ENCODE peak calls at places on chromosomes 13 and 19, in five cellular contexts. One of them, this sample, is unnamed.

GRCh38 chr13:62019858-62020257 is 604.2 kb upstream of the PCDH20 start:
- DNase-seq in fibroblast of pulmonary artery: no peak
- DNase-seq in germinal center: no peak
- DNase-seq in cardiac muscle cell: no peak
- DNase-seq in omental fat pad: no peak
- DNase-seq in this sample: no peak

GRCh38 chr19:5354403-5354802 is 13.8 kb upstream of the PTPRS start:
- DNase-seq in fibroblast of pulmonary artery: peak
- DNase-seq in germinal center: peak
- DNase-seq in cardiac muscle cell: no peak
- DNase-seq in omental fat pad: no peak
- DNase-seq in this sample: peak

GRCh38 chr13:41407380-41407779 is 50.0 kb upstream of the RGCC start:
- DNase-seq in fibroblast of pulmonary artery: no peak
- DNase-seq in germinal center: no peak
- DNase-seq in cardiac muscle cell: no peak
- DNase-seq in omental fat pad: no peak
- DNase-seq in this sample: no peak

GRCh38 chr13:51721485-51721884 is 82.5 kb downstream of the DHRS12 start:
- DNase-seq in fibroblast of pulmonary artery: no peak
- DNase-seq in germinal center: no peak
- DNase-seq in cardiac muscle cell: no peak
- DNase-seq in omental fat pad: no peak
- DNase-seq in this sample: peak

GRCh38 chr19:40191836-40192646 is 815 bp downstream of the MAP3K10 start:
- DNase-seq in fibroblast of pulmonary artery: peak
- DNase-seq in germinal center: peak
- DNase-seq in cardiac muscle cell: peak
- DNase-seq in omental fat pad: no peak
- DNase-seq in this sample: peak

GRCh38 chr13:23752111-23753001 is 136.8 kb downstream of the MIPEP start:
- DNase-seq in fibroblast of pulmonary artery: no peak
- DNase-seq in germinal center: no peak
- DNase-seq in cardiac muscle cell: no peak
- DNase-seq in omental fat pad: no peak
- DNase-seq in this sample: peak

GRCh38 chr13:102870677-102871415 is 25.0 kb downstream of the ERCC5 start:
- DNase-seq in fibroblast of pulmonary artery: peak
- DNase-seq in germinal center: peak
- DNase-seq in cardiac muscle cell: peak
- DNase-seq in omental fat pad: no peak
- DNase-seq in this sample: peak

GRCh38 chr19:3229346-3229743 is 4.9 kb downstream of the CELF5 start:
- DNase-seq in fibroblast of pulmonary artery: no peak
- DNase-seq in germinal center: no peak
- DNase-seq in cardiac muscle cell: no peak
- DNase-seq in omental fat pad: no peak
- DNase-seq in this sample: no peak

GRCh38 chr19:17183858-17184271 is 31.3 kb upstream of the USE1 start:
- DNase-seq in fibroblast of pulmonary artery: no peak
- DNase-seq in germinal center: peak
- DNase-seq in cardiac muscle cell: no peak
- DNase-seq in omental fat pad: no peak
- DNase-seq in this sample: peak

GRCh38 chr19:42568006-42568405 is 26.7 kb downstream of the CEACAM8 start:
- DNase-seq in fibroblast of pulmonary artery: no peak
- DNase-seq in germinal center: no peak
- DNase-seq in cardiac muscle cell: no peak
- DNase-seq in omental fat pad: no peak
- DNase-seq in this sample: no peak

GRCh38 chr13:102452831-102453230 is 51.0 kb upstream of the FGF14 start:
- DNase-seq in fibroblast of pulmonary artery: no peak
- DNase-seq in germinal center: no peak
- DNase-seq in cardiac muscle cell: no peak
- DNase-seq in omental fat pad: no peak
- DNase-seq in this sample: no peak

This sample was measured in GM13977.